ENCODE peak calls at places on chromosome 3, in five cellular contexts. R, W, G, A and U are unnamed samples.

GRCh38 chr3:125319765-125320164 is 55.4 kb downstream of the ZNF148 start:
- DNase-seq in G (no peak), W (no peak), A (no peak), R (no peak), U (no peak)

GRCh38 chr3:16148783-16149182 is 25.7 kb upstream of the GALNT15 start:
- DNase-seq in A (no peak), G (no peak), R (peak; percentile 52), W (peak; percentile 93), U (no peak)

GRCh38 chr3:96813134-96813819 is 1.1 kb upstream of the EPHA6 start:
- DNase-seq in A (no peak), W (peak; percentile 29), G (peak; percentile 76), R (peak; percentile 67), U (peak; percentile 32)

GRCh38 chr3:62571916-62572315 is 198.6 kb upstream of the FEZF2 start:
- DNase-seq in A (no peak), G (no peak), R (no peak), W (no peak), U (no peak)

GRCh38 chr3:52036829-52037228 is 19.5 kb downstream of the DUSP7 start:
- DNase-seq in A (no peak), R (no peak), W (no peak), G (no peak), U (no peak)

GRCh38 chr3:141456328-141456689 is 30.5 kb upstream of the RASA2 start:
- DNase-seq in A (no peak), G (no peak), R (no peak), W (peak; percentile 99), U (no peak)

GRCh38 chr3:52200981-52201679 is 3.2 kb downstream of the ALAS1 start:
- DNase-seq in R (no peak), A (no peak), W (no peak), G (no peak), U (no peak)

GRCh38 chr3:43926073-43926472 is 235.3 kb downstream of the ABHD5 start:
- DNase-seq in G (no peak), R (no peak), A (no peak), W (no peak), U (no peak)

GRCh38 chr3:119625451-119626153 is 27.9 kb downstream of the PLA1A start:
- DNase-seq in W (no peak), G (no peak), A (no peak), R (no peak), U (no peak)